ENCODE peak calls at places on chromosomes 5 and 9, in four cellular contexts. One of them, this sample, is unnamed.

GRCh38 chr5:53262348-53262970 is 152.9 kb upstream of the MOCS2 start:
- DNase-seq in thyroid gland: peak
- DNase-seq in iris pigment epithelial cell: peak
- DNase-seq in NCI-H82: no peak
- DNase-seq in this sample: no peak

GRCh38 chr5:88145603-88146467 is 122.8 kb downstream of the TMEM161B start:
- DNase-seq in NCI-H82: no peak
- DNase-seq in thyroid gland: peak
- DNase-seq in iris pigment epithelial cell: no peak
- DNase-seq in this sample: no peak

GRCh38 chr9:4011062-4011461 is 288.8 kb downstream of the GLIS3 start:
- DNase-seq in thyroid gland: no peak
- DNase-seq in NCI-H82: no peak
- DNase-seq in iris pigment epithelial cell: no peak
- DNase-seq in this sample: no peak

GRCh38 chr9:121253821-121254471 is 14.0 kb upstream of the GSN start:
- DNase-seq in iris pigment epithelial cell: no peak
- DNase-seq in thyroid gland: no peak
- DNase-seq in NCI-H82: no peak
- DNase-seq in this sample: no peak

GRCh38 chr5:176948458-176948857 is 49.3 kb upstream of the HK3 start:
- DNase-seq in thyroid gland: no peak
- DNase-seq in NCI-H82: no peak
- DNase-seq in iris pigment epithelial cell: no peak
- DNase-seq in this sample: no peak

GRCh38 chr5:141747152-141747640 is 65.2 kb upstream of the ARAP3 start:
- DNase-seq in iris pigment epithelial cell: peak
- DNase-seq in NCI-H82: peak
- DNase-seq in thyroid gland: peak
- DNase-seq in this sample: no peak

GRCh38 chr9:33287087-33287490 is 3.2 kb upstream of the NFX1 start:
- DNase-seq in thyroid gland: peak
- DNase-seq in iris pigment epithelial cell: peak
- DNase-seq in NCI-H82: peak
- DNase-seq in this sample: no peak

GRCh38 chr9:123687246-123687721 is 242.6 kb downstream of the DENND1A start:
- DNase-seq in thyroid gland: no peak
- DNase-seq in NCI-H82: no peak
- DNase-seq in iris pigment epithelial cell: peak
- DNase-seq in this sample: no peak

GRCh38 chr5:172187118-172188032 is 649 bp downstream of the STK10 start:
- DNase-seq in iris pigment epithelial cell: peak
- DNase-seq in NCI-H82: peak
- DNase-seq in thyroid gland: peak
- DNase-seq in this sample: no peak

GRCh38 chr9:113772121-113772885 is 103.8 kb upstream of the ZNF618 start:
- DNase-seq in iris pigment epithelial cell: peak
- DNase-seq in thyroid gland: no peak
- DNase-seq in NCI-H82: no peak
- DNase-seq in this sample: no peak

GRCh38 chr5:154520861-154521453 is 42.9 kb upstream of the HAND1 start:
- DNase-seq in NCI-H82: peak
- DNase-seq in iris pigment epithelial cell: peak
- DNase-seq in thyroid gland: peak
- DNase-seq in this sample: no peak

GRCh38 chr5:57626703-57627102 is 144.1 kb upstream of the ACTBL2 start:
- DNase-seq in iris pigment epithelial cell: no peak
- DNase-seq in thyroid gland: no peak
- DNase-seq in NCI-H82: no peak
- DNase-seq in this sample: no peak

GRCh38 chr9:116096853-116097252 is 56.7 kb upstream of the PAPPA start:
- DNase-seq in thyroid gland: no peak
- DNase-seq in iris pigment epithelial cell: no peak
- DNase-seq in NCI-H82: peak
- DNase-seq in this sample: no peak

GRCh38 chr5:68026092-68026910 is 189.3 kb upstream of the PIK3R1 start:
- DNase-seq in NCI-H82: no peak
- DNase-seq in thyroid gland: no peak
- DNase-seq in iris pigment epithelial cell: no peak
- DNase-seq in this sample: no peak

GRCh38 chr9:134283111-134283515 is 43.1 kb upstream of the RXRA start:
- DNase-seq in iris pigment epithelial cell: peak
- DNase-seq in thyroid gland: peak
- DNase-seq in NCI-H82: no peak
- DNase-seq in this sample: no peak

GRCh38 chr5:140251527-140251973 is 51.4 kb downstream of the PFDN1 start:
- DNase-seq in iris pigment epithelial cell: peak
- DNase-seq in thyroid gland: no peak
- DNase-seq in NCI-H82: no peak
- DNase-seq in this sample: no peak

GRCh38 chr9:17394868-17395488 is 183.9 kb upstream of the SH3GL2 start:
- DNase-seq in thyroid gland: no peak
- DNase-seq in NCI-H82: no peak
- DNase-seq in iris pigment epithelial cell: no peak
- DNase-seq in this sample: no peak

GRCh38 chr5:87944553-87945320 is 323.9 kb downstream of the TMEM161B start:
- DNase-seq in NCI-H82: no peak
- DNase-seq in iris pigment epithelial cell: peak
- DNase-seq in thyroid gland: peak
- DNase-seq in this sample: no peak

GRCh38 chr5:138955672-138956295 is 80.6 kb upstream of the LRRTM2 start:
- DNase-seq in NCI-H82: peak
- DNase-seq in thyroid gland: peak
- DNase-seq in iris pigment epithelial cell: no peak
- DNase-seq in this sample: no peak

GRCh38 chr9:133238272-133238850 is 29.3 kb upstream of the OBP2B start:
- DNase-seq in thyroid gland: peak
- DNase-seq in iris pigment epithelial cell: peak
- DNase-seq in NCI-H82: peak
- DNase-seq in this sample: peak

GRCh38 chr5:161286066-161286655 is 260.4 kb downstream of the GABRB2 start:
- DNase-seq in NCI-H82: no peak
- DNase-seq in thyroid gland: no peak
- DNase-seq in iris pigment epithelial cell: no peak
- DNase-seq in this sample: no peak

GRCh38 chr5:66171349-66172344 is 27.5 kb downstream of the SREK1 start:
- DNase-seq in iris pigment epithelial cell: peak
- DNase-seq in NCI-H82: peak
- DNase-seq in thyroid gland: peak
- DNase-seq in this sample: no peak

GRCh38 chr9:128555180-128555721 is 2.9 kb downstream of the SPTAN1 start:
- DNase-seq in NCI-H82: no peak
- DNase-seq in iris pigment epithelial cell: peak
- DNase-seq in thyroid gland: peak
- DNase-seq in this sample: no peak

GRCh38 chr5:35048910-35049309 is 1.2 kb upstream of the AGXT2 start:
- DNase-seq in thyroid gland: peak
- DNase-seq in NCI-H82: no peak
- DNase-seq in iris pigment epithelial cell: no peak
- DNase-seq in this sample: no peak

GRCh38 chr5:136772541-136772940 is 407.2 kb upstream of the TRPC7 start:
- DNase-seq in iris pigment epithelial cell: no peak
- DNase-seq in NCI-H82: peak
- DNase-seq in thyroid gland: no peak
- DNase-seq in this sample: no peak

GRCh38 chr9:14211564-14211963 is 102.4 kb downstream of the NFIB start:
- DNase-seq in NCI-H82: no peak
- DNase-seq in iris pigment epithelial cell: no peak
- DNase-seq in thyroid gland: no peak
- DNase-seq in this sample: no peak

GRCh38 chr5:175738595-175739133 is 80.8 kb downstream of the HRH2 start:
- DNase-seq in NCI-H82: no peak
- DNase-seq in thyroid gland: no peak
- DNase-seq in iris pigment epithelial cell: no peak
- DNase-seq in this sample: no peak

GRCh38 chr9:98517710-98518109 is 191.0 kb downstream of the GABBR2 start:
- DNase-seq in NCI-H82: no peak
- DNase-seq in iris pigment epithelial cell: no peak
- DNase-seq in thyroid gland: no peak
- DNase-seq in this sample: no peak

GRCh38 chr5:124702442-124703024 is 43.9 kb downstream of the ZNF608 start:
- DNase-seq in iris pigment epithelial cell: no peak
- DNase-seq in NCI-H82: no peak
- DNase-seq in thyroid gland: no peak
- DNase-seq in this sample: no peak

GRCh38 chr9:86946712-86947145 is 577 bp downstream of the GAS1 start:
- DNase-seq in NCI-H82: peak
- DNase-seq in iris pigment epithelial cell: peak
- DNase-seq in thyroid gland: peak
- DNase-seq in this sample: peak

GRCh38 chr5:39164529-39165402 is 54.6 kb downstream of the FYB1 start:
- DNase-seq in thyroid gland: no peak
- DNase-seq in NCI-H82: no peak
- DNase-seq in iris pigment epithelial cell: peak
- DNase-seq in this sample: no peak